ENCODE peak calls at places on chromosomes 7 and 10, in eight cellular contexts. D is Karpas-422; I is skeletal muscle cell; C is brain microvascular endothelial cell; K is stimulated activated CD8-positive, alpha-beta memory T cell treated with anti-CD3 and anti-CD28 coated beads, Interleukin-12 subunit alpha, Interleukin-12 subunit beta, amount 100 ng/mL, for 4 hours; X is activated naive CD4-positive, alpha-beta T cell treated with anti-CD3 and anti-CD28 coated beads, Interleukin-2, amount 10 ng/mL, durations not matched to agents 7 days and 5 days; W is T-helper 2 cell; T is smooth muscle cell of the brain vasculature. G is an unnamed sample.

GRCh38 chr10:89465196-89465595 is 50.8 kb downstream of the IFIT5 start:
- DNase-seq in D (no peak), I (no peak), C (no peak), K (no peak), X (no peak), W (no peak), T (no peak), G (no peak)

GRCh38 chr7:11570922-11571550 is 261.0 kb downstream of the THSD7A start:
- DNase-seq in D (no peak), I (peak), C (no peak), K (no peak), X (no peak), W (no peak), T (no peak), G (no peak)

GRCh38 chr10:80177781-80178636 is 27.3 kb downstream of the ANXA11 start:
- DNase-seq in D (no peak), I (no peak), C (no peak), K (no peak), X (no peak), W (no peak), T (no peak), G (no peak)

GRCh38 chr10:79270471-79271246 is 76.6 kb upstream of the PPIF start:
- DNase-seq in D (peak), I (no peak), C (no peak), K (no peak), X (no peak), W (no peak), T (no peak), G (no peak)

GRCh38 chr10:22619111-22619510 is 95.3 kb downstream of the PIP4K2A start:
- DNase-seq in D (no peak), I (no peak), C (no peak), K (no peak), X (no peak), W (no peak), T (no peak), G (no peak)

GRCh38 chr7:45657136-45657889 is 83.1 kb downstream of the ADCY1 start:
- DNase-seq in D (no peak), I (no peak), C (no peak), K (no peak), X (no peak), W (no peak), T (no peak), G (no peak)

GRCh38 chr7:7595451-7595850 is 28.8 kb downstream of the MIOS start:
- DNase-seq in D (peak), I (no peak), C (no peak), K (no peak), X (no peak), W (peak), T (peak), G (peak)

GRCh38 chr10:71053169-71053895 is 159.0 kb upstream of the UNC5B start:
- DNase-seq in D (no peak), I (no peak), C (no peak), K (no peak), X (no peak), W (no peak), T (no peak), G (no peak)

GRCh38 chr10:28179490-28180099 is 123.3 kb downstream of the MPP7 start:
- DNase-seq in D (peak), I (no peak), C (peak), K (no peak), X (peak), W (peak), T (peak), G (peak)

GRCh38 chr7:16062269-16062668 is 359.1 kb downstream of the CRPPA start:
- DNase-seq in D (no peak), I (peak), C (peak), K (no peak), X (no peak), W (no peak), T (peak), G (peak)

GRCh38 chr10:14593806-14594205 is 180.9 kb downstream of the FAM107B start:
- DNase-seq in D (no peak), I (no peak), C (no peak), K (no peak), X (no peak), W (no peak), T (no peak), G (no peak)

GRCh38 chr10:27192284-27192683 is 37.1 kb downstream of the MASTL start:
- DNase-seq in D (no peak), I (peak), C (peak), K (no peak), X (no peak), W (no peak), T (peak), G (peak)

GRCh38 chr7:32507416-32507815 is 12.1 kb downstream of the AVL9 start:
- DNase-seq in D (no peak), I (no peak), C (no peak), K (no peak), X (no peak), W (no peak), T (no peak), G (peak)

GRCh38 chr7:78912781-78913180 is 540.7 kb downstream of the MAGI2 start:
- DNase-seq in D (no peak), I (peak), C (peak), K (no peak), X (no peak), W (no peak), T (no peak), G (peak)

GRCh38 chr10:72328045-72328828 is 26.5 kb downstream of the DNAJB12 start:
- DNase-seq in D (peak), I (no peak), C (peak), K (no peak), X (no peak), W (no peak), T (no peak), G (no peak)

GRCh38 chr10:28331821-28332220 is 29.0 kb upstream of the MPP7 start:
- DNase-seq in D (no peak), I (peak), C (peak), K (no peak), X (no peak), W (peak), T (peak), G (peak)